ENCODE peak calls at places on chromosomes 1 and 21, in eight cellular contexts. One of them, this sample, is unnamed.

GRCh38 chr1:163094182-163094581 is 25.0 kb downstream of the RGS4 start:
- DNase-seq in tibial nerve: no peak
- DNase-seq in IMR-90: no peak
- DNase-seq in psoas muscle: no peak
- DNase-seq in stomach: no peak
- DNase-seq in heart right ventricle: no peak
- DNase-seq in CD8-positive, alpha-beta T cell: no peak
- DNase-seq in esophagus squamous epithelium: no peak
- DNase-seq in this sample: no peak

GRCh38 chr1:171343727-171344472 is 29.9 kb downstream of the FMO4 start:
- DNase-seq in esophagus squamous epithelium: no peak
- DNase-seq in heart right ventricle: no peak
- DNase-seq in psoas muscle: no peak
- DNase-seq in CD8-positive, alpha-beta T cell: no peak
- DNase-seq in stomach: no peak
- DNase-seq in tibial nerve: no peak
- DNase-seq in IMR-90: no peak
- DNase-seq in this sample: no peak

GRCh38 chr1:67338642-67339041 is 31.0 kb downstream of the IL12RB2 start:
- DNase-seq in heart right ventricle: no peak
- DNase-seq in CD8-positive, alpha-beta T cell: no peak
- DNase-seq in IMR-90: peak; percentile 15
- DNase-seq in stomach: no peak
- DNase-seq in esophagus squamous epithelium: no peak
- DNase-seq in psoas muscle: no peak
- DNase-seq in tibial nerve: no peak
- DNase-seq in this sample: no peak

GRCh38 chr1:33000427-33001026 is 35.9 kb upstream of the RNF19B start:
- DNase-seq in psoas muscle: no peak
- DNase-seq in IMR-90: no peak
- DNase-seq in tibial nerve: no peak
- DNase-seq in CD8-positive, alpha-beta T cell: no peak
- DNase-seq in heart right ventricle: no peak
- DNase-seq in esophagus squamous epithelium: no peak
- DNase-seq in stomach: no peak
- DNase-seq in this sample: peak; percentile 44

GRCh38 chr1:176770066-176770465 is 307.1 kb downstream of the PAPPA2 start:
- DNase-seq in IMR-90: no peak
- DNase-seq in esophagus squamous epithelium: no peak
- DNase-seq in tibial nerve: no peak
- DNase-seq in psoas muscle: no peak
- DNase-seq in CD8-positive, alpha-beta T cell: no peak
- DNase-seq in stomach: no peak
- DNase-seq in heart right ventricle: no peak
- DNase-seq in this sample: no peak

GRCh38 chr1:101588677-101589076 is 351.9 kb downstream of the S1PR1 start:
- DNase-seq in stomach: no peak
- DNase-seq in tibial nerve: no peak
- DNase-seq in heart right ventricle: no peak
- DNase-seq in CD8-positive, alpha-beta T cell: no peak
- DNase-seq in psoas muscle: no peak
- DNase-seq in esophagus squamous epithelium: no peak
- DNase-seq in IMR-90: no peak
- DNase-seq in this sample: no peak

GRCh38 chr1:206978259-206978658 is 8.0 kb upstream of the FCAMR start:
- DNase-seq in esophagus squamous epithelium: no peak
- DNase-seq in CD8-positive, alpha-beta T cell: no peak
- DNase-seq in IMR-90: no peak
- DNase-seq in tibial nerve: no peak
- DNase-seq in psoas muscle: no peak
- DNase-seq in stomach: no peak
- DNase-seq in heart right ventricle: no peak
- DNase-seq in this sample: no peak

GRCh38 chr1:21157054-21157453 is 19.6 kb downstream of the EIF4G3 start:
- DNase-seq in CD8-positive, alpha-beta T cell: no peak
- DNase-seq in tibial nerve: no peak
- DNase-seq in heart right ventricle: no peak
- DNase-seq in psoas muscle: no peak
- DNase-seq in esophagus squamous epithelium: no peak
- DNase-seq in IMR-90: no peak
- DNase-seq in stomach: no peak
- DNase-seq in this sample: no peak

GRCh38 chr1:51941528-51941927 is 49.0 kb downstream of the RAB3B start:
- DNase-seq in stomach: no peak
- DNase-seq in IMR-90: peak; percentile 39
- DNase-seq in psoas muscle: no peak
- DNase-seq in esophagus squamous epithelium: no peak
- DNase-seq in heart right ventricle: no peak
- DNase-seq in tibial nerve: no peak
- DNase-seq in CD8-positive, alpha-beta T cell: no peak
- DNase-seq in this sample: no peak

GRCh38 chr21:38806153-38806941 is 618 bp downstream of the ETS2 start:
- DNase-seq in psoas muscle: peak; percentile 50
- DNase-seq in IMR-90: no peak
- DNase-seq in heart right ventricle: peak; percentile 32
- DNase-seq in esophagus squamous epithelium: no peak
- DNase-seq in CD8-positive, alpha-beta T cell: peak; percentile 41
- DNase-seq in stomach: no peak
- DNase-seq in tibial nerve: no peak
- DNase-seq in this sample: no peak

GRCh38 chr1:79899914-79900313 is 893.4 kb upstream of the ADGRL4 start:
- DNase-seq in tibial nerve: no peak
- DNase-seq in esophagus squamous epithelium: no peak
- DNase-seq in IMR-90: peak; percentile 100
- DNase-seq in CD8-positive, alpha-beta T cell: no peak
- DNase-seq in psoas muscle: no peak
- DNase-seq in stomach: no peak
- DNase-seq in heart right ventricle: no peak
- DNase-seq in this sample: peak; percentile 68

GRCh38 chr1:236645016-236645680 is 40.8 kb upstream of the HEATR1 start:
- DNase-seq in CD8-positive, alpha-beta T cell: no peak
- DNase-seq in esophagus squamous epithelium: no peak
- DNase-seq in psoas muscle: no peak
- DNase-seq in IMR-90: no peak
- DNase-seq in heart right ventricle: no peak
- DNase-seq in stomach: no peak
- DNase-seq in tibial nerve: no peak
- DNase-seq in this sample: no peak

DNA sequence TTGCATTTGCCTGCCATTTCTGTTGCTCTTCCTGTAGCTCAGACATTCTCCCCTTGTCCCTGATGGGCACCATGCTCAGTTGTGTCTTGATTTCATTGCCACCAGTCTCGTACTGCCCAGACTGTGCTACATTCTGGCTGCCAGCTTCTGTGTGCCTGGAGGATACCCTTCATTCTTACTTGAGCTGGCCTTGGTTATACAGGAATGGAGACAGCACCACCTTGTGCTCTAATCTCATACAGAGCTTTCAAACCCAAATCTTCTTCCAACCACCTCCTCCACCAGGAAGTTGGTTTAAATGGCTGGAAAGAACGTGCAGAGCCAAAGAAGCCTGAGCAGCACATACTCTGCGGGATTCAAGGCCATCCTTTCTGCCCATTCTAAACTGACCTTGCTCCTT is 165.3 kb downstream of the SLC35F3 start:
- DNase-seq in psoas muscle: no peak
- DNase-seq in tibial nerve: no peak
- DNase-seq in CD8-positive, alpha-beta T cell: no peak
- DNase-seq in IMR-90: no peak
- DNase-seq in stomach: no peak
- DNase-seq in heart right ventricle: no peak
- DNase-seq in esophagus squamous epithelium: no peak
- DNase-seq in this sample: no peak
- TF ChIP-seq CTCF in psoas muscle: no peak
- TF ChIP-seq CTCF in tibial nerve: no peak
- TF ChIP-seq CTCF in CD8-positive, alpha-beta T cell: no peak
- TF ChIP-seq CTCF in IMR-90: no peak
- TF ChIP-seq CTCF in stomach: no peak
- TF ChIP-seq CTCF in heart right ventricle: no peak
- TF ChIP-seq CTCF in esophagus squamous epithelium: no peak
- TF ChIP-seq CTCF in this sample: peak; percentile 6

GRCh38 chr21:9774347-9774746 is 747.0 kb upstream of the TPTE start:
- DNase-seq in CD8-positive, alpha-beta T cell: no peak
- DNase-seq in psoas muscle: no peak
- DNase-seq in IMR-90: no peak
- DNase-seq in stomach: no peak
- DNase-seq in heart right ventricle: no peak
- DNase-seq in tibial nerve: no peak
- DNase-seq in esophagus squamous epithelium: no peak
- DNase-seq in this sample: no peak
- H3K9me3 ChIP-seq in CD8-positive, alpha-beta T cell: no peaks in the 10 kb centered on the region
- H3K9me3 ChIP-seq in psoas muscle: no peaks in the 10 kb centered on the region
- H3K9me3 ChIP-seq in IMR-90: peaks cover 48% of the 10 kb centered on the region
- H3K9me3 ChIP-seq in stomach: peaks cover 68% of the 10 kb centered on the region
- H3K9me3 ChIP-seq in heart right ventricle: no peaks in the 10 kb centered on the region
- H3K9me3 ChIP-seq in tibial nerve: peaks cover 10% of the 10 kb centered on the region
- H3K9me3 ChIP-seq in esophagus squamous epithelium: peaks cover 50% of the 10 kb centered on the region
- H3K9me3 ChIP-seq in this sample: peaks cover 21% of the 10 kb centered on the region

DNA sequence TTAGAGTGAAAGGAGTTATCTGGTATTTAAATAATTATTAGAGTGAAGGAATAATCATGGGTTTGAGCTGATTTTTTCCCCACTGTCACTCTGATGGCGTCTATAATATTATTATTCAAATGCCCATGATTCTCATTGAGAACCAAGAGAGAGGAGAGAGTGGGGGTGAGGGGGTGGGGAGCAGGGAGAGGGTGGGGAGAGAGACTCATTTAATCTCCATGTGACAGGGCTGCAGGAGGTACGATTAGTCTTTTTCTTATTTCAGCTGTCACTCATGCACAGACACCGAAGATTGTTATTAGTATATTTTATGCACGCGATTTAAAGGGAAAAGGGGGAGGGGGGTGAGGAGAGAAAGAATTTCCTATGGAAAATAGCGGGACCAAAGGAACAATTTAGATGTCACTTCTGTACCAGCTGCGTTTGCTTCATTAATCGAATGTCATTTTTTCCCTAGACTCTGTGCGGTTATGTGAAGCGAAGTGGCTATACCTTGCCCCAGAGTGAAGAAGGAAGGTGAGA is 19.9 kb downstream of the PLXNA2 start:
- DNase-seq in esophagus squamous epithelium: no peak
- DNase-seq in stomach: no peak
- DNase-seq in IMR-90: no peak
- DNase-seq in psoas muscle: no peak
- DNase-seq in CD8-positive, alpha-beta T cell: no peak
- DNase-seq in tibial nerve: no peak
- DNase-seq in heart right ventricle: no peak
- DNase-seq in this sample: no peak
- H3K27ac ChIP-seq in esophagus squamous epithelium: no peak overlapping the region
- H3K27ac ChIP-seq in stomach: no peak overlapping the region
- H3K27ac ChIP-seq in IMR-90: no peak overlapping the region
- H3K27ac ChIP-seq in psoas muscle: no peak overlapping the region
- H3K27ac ChIP-seq in CD8-positive, alpha-beta T cell: no peak overlapping the region
- H3K27ac ChIP-seq in tibial nerve: no peak overlapping the region
- H3K27ac ChIP-seq in heart right ventricle: peak overlapping the region; percentile 12
- H3K27ac ChIP-seq in this sample: no peak overlapping the region

DNA sequence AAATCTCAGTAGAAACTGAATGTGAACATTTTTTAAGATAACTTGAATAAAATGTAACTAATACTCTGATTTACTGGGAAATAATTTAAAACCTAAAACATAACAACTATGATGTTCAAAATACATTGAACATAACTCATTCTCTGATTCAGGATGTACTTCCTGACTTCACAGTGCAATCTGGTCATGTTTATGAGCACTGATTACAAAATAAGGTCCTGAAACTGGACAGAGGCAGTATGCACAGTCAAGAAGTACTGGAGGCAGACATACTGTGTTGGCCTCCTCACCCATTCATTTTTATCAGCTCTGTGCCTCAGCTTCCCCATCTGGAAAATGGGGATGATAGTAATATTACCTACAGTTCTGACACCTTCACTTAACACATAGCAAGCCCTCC is 651.3 kb downstream of the PTPRC start:
- DNase-seq in tibial nerve: no peak
- DNase-seq in esophagus squamous epithelium: no peak
- DNase-seq in heart right ventricle: no peak
- DNase-seq in psoas muscle: no peak
- DNase-seq in stomach: no peak
- DNase-seq in IMR-90: peak; percentile 55
- DNase-seq in CD8-positive, alpha-beta T cell: no peak
- DNase-seq in this sample: no peak
- TF ChIP-seq CTCF in tibial nerve: no peak
- TF ChIP-seq CTCF in esophagus squamous epithelium: no peak
- TF ChIP-seq CTCF in heart right ventricle: no peak
- TF ChIP-seq CTCF in psoas muscle: no peak
- TF ChIP-seq CTCF in stomach: no peak
- TF ChIP-seq CTCF in IMR-90: no peak
- TF ChIP-seq CTCF in CD8-positive, alpha-beta T cell: no peak
- TF ChIP-seq CTCF in this sample: no peak

DNA sequence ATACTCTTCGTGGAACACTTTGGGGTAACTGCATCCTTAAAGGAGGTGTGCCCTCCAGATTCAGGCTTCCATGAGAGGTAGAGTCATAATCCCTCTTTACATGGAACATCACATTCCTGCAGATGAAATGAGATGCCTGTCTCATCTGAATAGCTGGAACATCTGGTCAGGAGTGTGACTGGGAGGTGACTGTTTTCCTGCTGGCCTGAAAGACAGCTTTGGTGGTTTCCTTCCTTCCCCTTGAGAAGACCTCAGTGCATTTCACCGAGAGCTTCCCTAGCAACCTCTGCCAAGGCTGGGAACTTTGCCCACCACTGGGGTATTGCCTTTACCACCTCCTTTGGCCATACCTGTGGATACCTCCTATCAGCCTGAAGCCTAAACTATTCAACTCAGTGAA is 46.7 kb upstream of the GUCA2A start:
- DNase-seq in esophagus squamous epithelium: no peak
- DNase-seq in stomach: no peak
- DNase-seq in heart right ventricle: no peak
- DNase-seq in psoas muscle: no peak
- DNase-seq in tibial nerve: no peak
- DNase-seq in CD8-positive, alpha-beta T cell: no peak
- DNase-seq in IMR-90: peak; percentile 69
- DNase-seq in this sample: no peak
- H3K9me3 ChIP-seq in esophagus squamous epithelium: no peaks in the 10 kb centered on the region
- H3K9me3 ChIP-seq in stomach: no peaks in the 10 kb centered on the region
- H3K9me3 ChIP-seq in heart right ventricle: no peaks in the 10 kb centered on the region
- H3K9me3 ChIP-seq in psoas muscle: no peaks in the 10 kb centered on the region
- H3K9me3 ChIP-seq in tibial nerve: peaks cover 4% of the 10 kb centered on the region
- H3K9me3 ChIP-seq in CD8-positive, alpha-beta T cell: no peaks in the 10 kb centered on the region
- H3K9me3 ChIP-seq in IMR-90: no peaks in the 10 kb centered on the region
- H3K9me3 ChIP-seq in this sample: no peaks in the 10 kb centered on the region